ENCODE peak calls at places on chromosome 13, in five cellular contexts. One of them, this sample, is unnamed.

GRCh38 chr13:63517376-63517775 is 2101.7 kb upstream of the PCDH20 start:
- DNase-seq in fibroblast of pulmonary artery: peak
- DNase-seq in tibial nerve: no peak
- DNase-seq in cardiac muscle cell: no peak
- DNase-seq in CD8-positive, alpha-beta T cell: no peak
- DNase-seq in this sample: peak

GRCh38 chr13:29801102-29801501 is 49.3 kb downstream of the UBL3 start:
- DNase-seq in fibroblast of pulmonary artery: no peak
- DNase-seq in tibial nerve: no peak
- DNase-seq in cardiac muscle cell: no peak
- DNase-seq in CD8-positive, alpha-beta T cell: no peak
- DNase-seq in this sample: no peak

GRCh38 chr13:47901451-47901850 is 99.6 kb downstream of the SUCLA2 start:
- DNase-seq in fibroblast of pulmonary artery: no peak
- DNase-seq in tibial nerve: no peak
- DNase-seq in cardiac muscle cell: peak
- DNase-seq in CD8-positive, alpha-beta T cell: no peak
- DNase-seq in this sample: peak

GRCh38 chr13:102856603-102857002 is 10.8 kb downstream of the ERCC5 start:
- DNase-seq in fibroblast of pulmonary artery: peak
- DNase-seq in tibial nerve: no peak
- DNase-seq in cardiac muscle cell: no peak
- DNase-seq in CD8-positive, alpha-beta T cell: no peak
- DNase-seq in this sample: peak

GRCh38 chr13:111537115-111537728 is 216.8 kb downstream of the TEX29 start:
- DNase-seq in fibroblast of pulmonary artery: no peak
- DNase-seq in tibial nerve: no peak
- DNase-seq in cardiac muscle cell: no peak
- DNase-seq in CD8-positive, alpha-beta T cell: no peak
- DNase-seq in this sample: no peak

GRCh38 chr13:99312493-99312883 is 5.3 kb upstream of the GPR183 start:
- DNase-seq in fibroblast of pulmonary artery: peak
- DNase-seq in tibial nerve: peak
- DNase-seq in cardiac muscle cell: no peak
- DNase-seq in CD8-positive, alpha-beta T cell: no peak
- DNase-seq in this sample: peak

GRCh38 chr13:73300718-73301425 is 242.1 kb downstream of the KLF5 start:
- DNase-seq in fibroblast of pulmonary artery: no peak
- DNase-seq in tibial nerve: no peak
- DNase-seq in cardiac muscle cell: no peak
- DNase-seq in CD8-positive, alpha-beta T cell: no peak
- DNase-seq in this sample: no peak

GRCh38 chr13:111944171-111944583 is 122.8 kb upstream of the SOX1 start:
- DNase-seq in fibroblast of pulmonary artery: no peak
- DNase-seq in tibial nerve: no peak
- DNase-seq in cardiac muscle cell: no peak
- DNase-seq in CD8-positive, alpha-beta T cell: no peak
- DNase-seq in this sample: no peak

GRCh38 chr13:73268306-73268705 is 209.5 kb downstream of the KLF5 start:
- DNase-seq in fibroblast of pulmonary artery: peak
- DNase-seq in tibial nerve: no peak
- DNase-seq in cardiac muscle cell: no peak
- DNase-seq in CD8-positive, alpha-beta T cell: no peak
- DNase-seq in this sample: peak

GRCh38 chr13:112782433-112783010 is 92.7 kb downstream of the ATP11A start:
- DNase-seq in fibroblast of pulmonary artery: no peak
- DNase-seq in tibial nerve: no peak
- DNase-seq in cardiac muscle cell: no peak
- DNase-seq in CD8-positive, alpha-beta T cell: no peak
- DNase-seq in this sample: peak

GRCh38 chr13:65825039-65825438 is 1405.1 kb downstream of the PCDH9 start:
- DNase-seq in fibroblast of pulmonary artery: no peak
- DNase-seq in tibial nerve: no peak
- DNase-seq in cardiac muscle cell: no peak
- DNase-seq in CD8-positive, alpha-beta T cell: no peak
- DNase-seq in this sample: no peak

GRCh38 chr13:84366484-84366883 is 484.2 kb upstream of the SLITRK1 start:
- DNase-seq in fibroblast of pulmonary artery: peak
- DNase-seq in tibial nerve: no peak
- DNase-seq in cardiac muscle cell: no peak
- DNase-seq in CD8-positive, alpha-beta T cell: no peak
- DNase-seq in this sample: peak

GRCh38 chr13:79404361-79404760 is 1.7 kb downstream of the RBM26 start:
- DNase-seq in fibroblast of pulmonary artery: no peak
- DNase-seq in tibial nerve: no peak
- DNase-seq in cardiac muscle cell: no peak
- DNase-seq in CD8-positive, alpha-beta T cell: no peak
- DNase-seq in this sample: no peak

GRCh38 chr13:27171244-27171829 is at the start of gene USP12:
- DNase-seq in fibroblast of pulmonary artery: no peak
- DNase-seq in tibial nerve: peak
- DNase-seq in cardiac muscle cell: peak
- DNase-seq in CD8-positive, alpha-beta T cell: no peak
- DNase-seq in this sample: no peak

GRCh38 chr13:26529441-26529840 is 28.0 kb upstream of the WASF3 start:
- DNase-seq in fibroblast of pulmonary artery: peak
- DNase-seq in tibial nerve: peak
- DNase-seq in cardiac muscle cell: peak
- DNase-seq in CD8-positive, alpha-beta T cell: peak
- DNase-seq in this sample: peak

GRCh38 chr13:89497658-89498057 is 1826.5 kb downstream of the SLITRK5 start:
- DNase-seq in fibroblast of pulmonary artery: no peak
- DNase-seq in tibial nerve: no peak
- DNase-seq in cardiac muscle cell: no peak
- DNase-seq in CD8-positive, alpha-beta T cell: no peak
- DNase-seq in this sample: no peak

GRCh38 chr13:111515648-111516047 is 195.2 kb downstream of the TEX29 start:
- DNase-seq in fibroblast of pulmonary artery: no peak
- DNase-seq in tibial nerve: no peak
- DNase-seq in cardiac muscle cell: no peak
- DNase-seq in CD8-positive, alpha-beta T cell: no peak
- DNase-seq in this sample: no peak

GRCh38 chr13:24341439-24341838 is 32.1 kb downstream of the C1QTNF9 start:
- DNase-seq in fibroblast of pulmonary artery: no peak
- DNase-seq in tibial nerve: no peak
- DNase-seq in cardiac muscle cell: no peak
- DNase-seq in CD8-positive, alpha-beta T cell: no peak
- DNase-seq in this sample: peak

GRCh38 chr13:108200781-108201398 is 14.4 kb downstream of the LIG4 start:
- DNase-seq in fibroblast of pulmonary artery: peak
- DNase-seq in tibial nerve: no peak
- DNase-seq in cardiac muscle cell: no peak
- DNase-seq in CD8-positive, alpha-beta T cell: no peak
- DNase-seq in this sample: no peak

GRCh38 chr13:32779119-32779518 is 192.9 kb downstream of the PDS5B start:
- DNase-seq in fibroblast of pulmonary artery: no peak
- DNase-seq in tibial nerve: no peak
- DNase-seq in cardiac muscle cell: no peak
- DNase-seq in CD8-positive, alpha-beta T cell: no peak
- DNase-seq in this sample: no peak

GRCh38 chr13:26300140-26300539 is 46.2 kb downstream of the CDK8 start:
- DNase-seq in fibroblast of pulmonary artery: peak
- DNase-seq in tibial nerve: no peak
- DNase-seq in cardiac muscle cell: no peak
- DNase-seq in CD8-positive, alpha-beta T cell: no peak
- DNase-seq in this sample: peak

GRCh38 chr13:62653371-62653770 is 1237.7 kb upstream of the PCDH20 start:
- DNase-seq in fibroblast of pulmonary artery: no peak
- DNase-seq in tibial nerve: no peak
- DNase-seq in cardiac muscle cell: no peak
- DNase-seq in CD8-positive, alpha-beta T cell: no peak
- DNase-seq in this sample: no peak

GRCh38 chr13:23995283-23996073 is 98.2 kb upstream of the C1QTNF9B start:
- DNase-seq in fibroblast of pulmonary artery: no peak
- DNase-seq in tibial nerve: no peak
- DNase-seq in cardiac muscle cell: no peak
- DNase-seq in CD8-positive, alpha-beta T cell: no peak
- DNase-seq in this sample: no peak

GRCh38 chr13:33676045-33676699 is 141.8 kb upstream of the RFC3 start:
- DNase-seq in fibroblast of pulmonary artery: peak
- DNase-seq in tibial nerve: no peak
- DNase-seq in cardiac muscle cell: no peak
- DNase-seq in CD8-positive, alpha-beta T cell: no peak
- DNase-seq in this sample: peak

GRCh38 chr13:97653741-97654140 is 219.8 kb downstream of the RAP2A start:
- DNase-seq in fibroblast of pulmonary artery: peak
- DNase-seq in tibial nerve: no peak
- DNase-seq in cardiac muscle cell: no peak
- DNase-seq in CD8-positive, alpha-beta T cell: no peak
- DNase-seq in this sample: no peak

GRCh38 chr13:42925626-42926025 is 66.4 kb downstream of the EPSTI1 start:
- DNase-seq in fibroblast of pulmonary artery: no peak
- DNase-seq in tibial nerve: no peak
- DNase-seq in cardiac muscle cell: no peak
- DNase-seq in CD8-positive, alpha-beta T cell: no peak
- DNase-seq in this sample: no peak

GRCh38 chr13:97953376-97953970 is at the start of gene IPO5:
- DNase-seq in fibroblast of pulmonary artery: no peak
- DNase-seq in tibial nerve: no peak
- DNase-seq in cardiac muscle cell: no peak
- DNase-seq in CD8-positive, alpha-beta T cell: no peak
- DNase-seq in this sample: peak

GRCh38 chr13:110310541-110311491 is 3.7 kb downstream of the COL4A2 start:
- DNase-seq in fibroblast of pulmonary artery: no peak
- DNase-seq in tibial nerve: no peak
- DNase-seq in cardiac muscle cell: no peak
- DNase-seq in CD8-positive, alpha-beta T cell: no peak
- DNase-seq in this sample: no peak
- H3K4me3 ChIP-seq in fibroblast of pulmonary artery: peak
- H3K4me3 ChIP-seq in tibial nerve: no peak
- H3K4me3 ChIP-seq in cardiac muscle cell: no peak
- H3K4me3 ChIP-seq in CD8-positive, alpha-beta T cell: no peak
- H3K4me3 ChIP-seq in this sample: peak

GRCh38 chr13:49246850-49247721 is 639 bp upstream of the CDADC1 start:
- DNase-seq in fibroblast of pulmonary artery: no peak
- DNase-seq in tibial nerve: no peak
- DNase-seq in cardiac muscle cell: no peak
- DNase-seq in CD8-positive, alpha-beta T cell: no peak
- DNase-seq in this sample: no peak

GRCh38 chr13:49248433-49249002 is 793 bp downstream of the CDADC1 start:
- DNase-seq in fibroblast of pulmonary artery: no peak
- DNase-seq in tibial nerve: no peak
- DNase-seq in cardiac muscle cell: no peak
- DNase-seq in CD8-positive, alpha-beta T cell: no peak
- DNase-seq in this sample: peak

GRCh38 chr13:49253310-49253709 is 5.6 kb downstream of the CDADC1 start:
- DNase-seq in fibroblast of pulmonary artery: no peak
- DNase-seq in tibial nerve: no peak
- DNase-seq in cardiac muscle cell: no peak
- DNase-seq in CD8-positive, alpha-beta T cell: no peak
- DNase-seq in this sample: no peak

DNA sequence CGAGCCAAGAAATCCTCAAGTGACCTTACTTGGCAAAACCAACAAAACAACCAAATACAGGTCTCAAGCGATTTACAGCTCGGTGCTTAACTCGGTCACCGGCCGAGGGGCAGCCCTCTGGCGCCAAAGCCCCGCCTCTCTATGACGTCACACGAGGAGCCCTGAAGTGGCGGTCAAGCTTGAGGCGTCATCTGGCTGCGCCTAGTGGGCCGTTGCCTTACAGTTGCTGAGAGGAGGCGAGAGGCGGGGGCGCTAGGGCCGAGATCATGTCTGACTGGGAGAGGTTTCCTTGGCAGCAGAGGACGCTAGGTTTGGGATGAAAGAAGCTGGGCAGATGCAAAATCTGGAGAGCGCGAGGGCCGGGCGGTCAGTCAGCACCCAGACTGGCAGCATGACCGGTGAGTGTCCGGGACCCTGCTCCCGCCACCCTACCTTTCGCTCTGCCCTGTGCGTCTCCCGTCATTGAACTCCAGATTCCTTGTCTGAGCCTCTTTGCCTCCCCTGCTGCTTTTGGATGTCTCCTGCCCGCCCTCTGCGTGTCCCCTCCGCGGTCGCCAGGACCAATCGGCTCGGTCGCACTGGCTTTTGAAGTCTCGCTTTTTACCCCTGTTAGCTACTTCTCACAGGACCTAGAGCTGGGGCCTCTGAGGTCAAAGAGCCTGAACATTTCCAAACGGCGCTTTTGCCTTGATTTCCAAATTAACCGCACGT is at the start of gene CDADC1:
- DNase-seq in fibroblast of pulmonary artery: peak
- DNase-seq in tibial nerve: peak
- DNase-seq in cardiac muscle cell: peak
- DNase-seq in CD8-positive, alpha-beta T cell: peak
- DNase-seq in this sample: peak
- TF ChIP-seq CTCF in fibroblast of pulmonary artery: no peak
- TF ChIP-seq CTCF in tibial nerve: peak
- TF ChIP-seq CTCF in cardiac muscle cell: no peak
- TF ChIP-seq CTCF in CD8-positive, alpha-beta T cell: no peak
- TF ChIP-seq CTCF in this sample: no peak

DNA sequence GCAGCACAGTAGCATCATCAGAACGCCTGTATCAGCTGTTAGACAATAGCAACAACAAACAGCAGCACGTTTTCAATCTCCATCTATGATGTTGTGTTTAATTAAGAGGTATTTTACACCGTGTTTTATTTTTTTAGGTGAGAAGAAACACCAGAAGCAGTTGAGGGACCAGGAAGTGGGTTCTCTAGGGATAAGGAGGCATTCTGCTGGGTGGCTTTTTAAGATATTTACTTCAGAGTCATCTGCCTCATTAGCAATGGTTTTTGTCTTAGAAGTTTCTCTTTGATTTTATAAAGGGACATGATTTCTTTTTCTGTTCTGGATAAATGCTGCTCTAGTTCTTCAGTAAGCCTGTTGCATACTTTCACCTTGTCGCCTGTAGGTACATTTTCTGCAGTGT is 8.2 kb downstream of the CKAP2 start:
- DNase-seq in fibroblast of pulmonary artery: no peak
- DNase-seq in tibial nerve: no peak
- DNase-seq in cardiac muscle cell: no peak
- DNase-seq in CD8-positive, alpha-beta T cell: no peak
- DNase-seq in this sample: no peak
- H3K4me3 ChIP-seq in fibroblast of pulmonary artery: no peak
- H3K4me3 ChIP-seq in tibial nerve: no peak
- H3K4me3 ChIP-seq in cardiac muscle cell: no peak
- H3K4me3 ChIP-seq in CD8-positive, alpha-beta T cell: no peak
- H3K4me3 ChIP-seq in this sample: no peak

DNA sequence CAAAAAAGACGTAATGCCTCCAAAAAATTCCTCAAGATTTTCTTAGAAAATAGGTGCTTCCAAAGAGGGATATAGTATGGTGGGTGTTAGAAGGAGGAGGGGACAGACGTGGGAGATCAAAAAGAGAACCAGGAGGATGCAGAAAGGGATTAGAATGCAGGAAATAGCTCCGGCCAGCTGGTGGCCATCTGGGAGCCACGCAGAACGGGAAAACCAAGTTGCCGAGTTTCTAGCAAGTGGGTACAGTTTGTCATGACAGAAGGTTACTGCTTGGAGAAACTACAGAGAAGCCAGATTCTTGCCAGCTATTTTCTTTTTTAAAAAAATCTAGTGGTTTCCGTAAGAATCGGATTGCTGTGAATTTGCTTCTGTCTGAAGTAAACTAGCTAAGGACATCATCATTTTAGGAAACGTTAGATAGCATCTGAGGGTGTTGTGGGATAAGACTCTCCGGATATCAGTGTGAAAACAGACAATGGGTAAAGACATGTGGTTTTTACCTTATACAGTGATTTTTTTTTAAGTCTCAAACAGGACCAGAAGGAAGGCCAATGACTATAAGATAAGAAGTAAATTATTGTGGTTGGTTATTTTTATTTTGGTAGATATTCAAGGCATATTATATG is 104.9 kb downstream of the HSPH1 start:
- DNase-seq in fibroblast of pulmonary artery: peak
- DNase-seq in tibial nerve: no peak
- DNase-seq in cardiac muscle cell: no peak
- DNase-seq in CD8-positive, alpha-beta T cell: no peak
- DNase-seq in this sample: no peak
- TF ChIP-seq CTCF in fibroblast of pulmonary artery: peak
- TF ChIP-seq CTCF in tibial nerve: no peak
- TF ChIP-seq CTCF in cardiac muscle cell: peak
- TF ChIP-seq CTCF in CD8-positive, alpha-beta T cell: no peak
- TF ChIP-seq CTCF in this sample: peak